ENCODE peak calls at places on chromosomes 16 and 17, in five cellular contexts. One of them, this sample, is unnamed.

GRCh38 chr16:23343643-23344612 is 41.8 kb downstream of the SCNN1B start:
- DNase-seq in PC-3: no peak
- DNase-seq in SK-N-SH: no peak
- DNase-seq in GM23338: peak; percentile 37
- DNase-seq in MM.1S: no peak
- DNase-seq in this sample: no peak

GRCh38 chr17:35432176-35433074 is at the start of gene SLFN12:
- DNase-seq in SK-N-SH: no peak
- DNase-seq in MM.1S: peak; percentile 82
- DNase-seq in PC-3: no peak
- DNase-seq in GM23338: peak; percentile 94
- DNase-seq in this sample: peak; percentile 26

GRCh38 chr16:85416267-85417109 is 196.6 kb upstream of the GSE1 start:
- DNase-seq in SK-N-SH: peak; percentile 79
- DNase-seq in MM.1S: peak; percentile 24
- DNase-seq in GM23338: peak; percentile 80
- DNase-seq in PC-3: peak; percentile 71
- DNase-seq in this sample: peak; percentile 63

GRCh38 chr16:81921415-81921814 is 89.9 kb downstream of the SDR42E1 start:
- DNase-seq in PC-3: peak; percentile 4
- DNase-seq in GM23338: no peak
- DNase-seq in SK-N-SH: no peak
- DNase-seq in MM.1S: no peak
- DNase-seq in this sample: no peak

GRCh38 chr16:3086596-3087242 is 12.4 kb downstream of the ZSCAN10 start:
- DNase-seq in MM.1S: no peak
- DNase-seq in GM23338: no peak
- DNase-seq in SK-N-SH: no peak
- DNase-seq in PC-3: no peak
- DNase-seq in this sample: no peak

GRCh38 chr16:12436201-12436657 is 367.5 kb downstream of the CPPED1 start:
- DNase-seq in GM23338: peak; percentile 72
- DNase-seq in MM.1S: no peak
- DNase-seq in SK-N-SH: no peak
- DNase-seq in PC-3: no peak
- DNase-seq in this sample: peak; percentile 75

GRCh38 chr17:2395258-2396170 is 5.3 kb downstream of the MNT start:
- DNase-seq in PC-3: peak; percentile 24
- DNase-seq in GM23338: no peak
- DNase-seq in MM.1S: no peak
- DNase-seq in SK-N-SH: no peak
- DNase-seq in this sample: no peak

GRCh38 chr16:65121870-65122723 is at the start of gene CDH11:
- DNase-seq in GM23338: peak; percentile 78
- DNase-seq in SK-N-SH: peak; percentile 82
- DNase-seq in PC-3: peak; percentile 65
- DNase-seq in MM.1S: no peak
- DNase-seq in this sample: peak; percentile 93

GRCh38 chr17:81159611-81160265 is 5.6 kb upstream of the PVALEF start:
- DNase-seq in PC-3: no peak
- DNase-seq in GM23338: no peak
- DNase-seq in SK-N-SH: no peak
- DNase-seq in MM.1S: no peak
- DNase-seq in this sample: no peak

GRCh38 chr17:2090804-2091534 is 36.1 kb downstream of the HIC1 start:
- DNase-seq in MM.1S: no peak
- DNase-seq in GM23338: peak; percentile 89
- DNase-seq in PC-3: peak; percentile 54
- DNase-seq in SK-N-SH: peak; percentile 36
- DNase-seq in this sample: peak; percentile 74

GRCh38 chr17:77253611-77254051 is 112.9 kb downstream of the SEC14L1 start:
- DNase-seq in PC-3: no peak
- DNase-seq in SK-N-SH: no peak
- DNase-seq in MM.1S: no peak
- DNase-seq in GM23338: peak; percentile 35
- DNase-seq in this sample: no peak

GRCh38 chr17:19010729-19011505 is 6.4 kb upstream of the FAM83G start:
- DNase-seq in SK-N-SH: no peak
- DNase-seq in GM23338: no peak
- DNase-seq in PC-3: peak; percentile 37
- DNase-seq in MM.1S: no peak
- DNase-seq in this sample: no peak

GRCh38 chr16:54437921-54438320 is 151.3 kb upstream of the IRX3 start:
- DNase-seq in MM.1S: no peak
- DNase-seq in SK-N-SH: no peak
- DNase-seq in PC-3: no peak
- DNase-seq in GM23338: no peak
- DNase-seq in this sample: no peak

GRCh38 chr16:19578378-19578851 is 22.9 kb downstream of the VPS35L start:
- DNase-seq in MM.1S: no peak
- DNase-seq in SK-N-SH: no peak
- DNase-seq in GM23338: no peak
- DNase-seq in PC-3: no peak
- DNase-seq in this sample: peak; percentile 32

GRCh38 chr16:19573997-19574396 is 18.5 kb downstream of the VPS35L start:
- DNase-seq in PC-3: no peak
- DNase-seq in SK-N-SH: no peak
- DNase-seq in GM23338: no peak
- DNase-seq in MM.1S: no peak
- DNase-seq in this sample: no peak

GRCh38 chr16:19574625-19575024 is 19.1 kb downstream of the VPS35L start:
- DNase-seq in MM.1S: no peak
- DNase-seq in GM23338: no peak
- DNase-seq in PC-3: no peak
- DNase-seq in SK-N-SH: no peak
- DNase-seq in this sample: no peak
- TF ChIP-seq EZH2phosphoT487 in MM.1S: no peak
- TF ChIP-seq EZH2phosphoT487 in GM23338: no peak
- TF ChIP-seq EZH2phosphoT487 in PC-3: no peak
- TF ChIP-seq EZH2phosphoT487 in SK-N-SH: no peak
- TF ChIP-seq EZH2phosphoT487 in this sample: no peak

GRCh38 chr17:61314368-61315078 is 85.1 kb upstream of the TBX2 start:
- DNase-seq in SK-N-SH: peak; percentile 69
- DNase-seq in GM23338: no peak
- DNase-seq in MM.1S: no peak
- DNase-seq in PC-3: no peak
- DNase-seq in this sample: no peak
- TF ChIP-seq CTCF in SK-N-SH: peak; percentile 52
- TF ChIP-seq CTCF in GM23338: no peak
- TF ChIP-seq CTCF in MM.1S: no peak
- TF ChIP-seq CTCF in PC-3: peak; percentile 27
- TF ChIP-seq CTCF in this sample: no peak

GRCh38 chr16:67858448-67858993 is 11.0 kb upstream of the CENPT start:
- DNase-seq in GM23338: no peak
- DNase-seq in PC-3: no peak
- DNase-seq in MM.1S: no peak
- DNase-seq in SK-N-SH: no peak
- DNase-seq in this sample: no peak

GRCh38 chr16:67860589-67861398 is 12.1 kb upstream of the EDC4 start:
- DNase-seq in PC-3: peak; percentile 68
- DNase-seq in MM.1S: no peak
- DNase-seq in SK-N-SH: no peak
- DNase-seq in GM23338: no peak
- DNase-seq in this sample: no peak

GRCh38 chr16:67856927-67857546 is 9.5 kb upstream of the CENPT start:
- DNase-seq in PC-3: no peak
- DNase-seq in GM23338: no peak
- DNase-seq in SK-N-SH: no peak
- DNase-seq in MM.1S: no peak
- DNase-seq in this sample: no peak

GRCh38 chr16:67855789-67856188 is 8.3 kb upstream of the CENPT start:
- DNase-seq in MM.1S: no peak
- DNase-seq in SK-N-SH: no peak
- DNase-seq in GM23338: no peak
- DNase-seq in PC-3: no peak
- DNase-seq in this sample: no peak

DNA sequence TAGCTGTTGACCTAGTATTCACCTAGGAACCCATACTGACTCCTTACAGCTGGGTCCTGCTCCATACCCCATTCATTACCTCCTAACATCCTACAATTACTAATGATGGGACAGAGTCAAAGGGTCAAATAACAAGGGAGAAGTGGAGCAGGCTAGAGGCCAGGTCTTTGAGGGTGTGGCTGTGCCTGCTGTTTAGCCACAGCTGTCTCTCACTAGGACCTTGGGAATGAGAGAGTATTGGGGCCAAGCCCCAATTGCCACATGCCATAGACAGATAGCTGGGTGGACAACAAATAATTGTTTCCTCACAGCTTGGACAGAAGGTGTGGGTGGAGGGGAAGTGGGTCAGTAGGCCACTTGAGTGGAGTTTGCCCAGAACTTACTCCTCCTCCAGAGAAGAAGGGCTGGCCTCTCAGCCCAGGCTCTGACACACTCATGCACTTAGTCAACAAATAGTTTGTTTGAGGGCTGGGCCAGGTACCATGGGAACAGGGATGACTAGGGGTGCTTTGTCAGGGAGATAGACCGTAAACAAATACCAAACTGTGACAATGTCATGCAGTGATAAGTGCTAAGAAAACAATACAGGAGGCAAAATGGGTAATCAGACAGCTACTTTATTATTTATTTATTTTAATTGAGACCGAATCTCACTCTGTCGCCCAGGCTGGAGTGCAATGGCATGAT is 10.2 kb upstream of the CENPT start:
- DNase-seq in GM23338: peak; percentile 86
- DNase-seq in MM.1S: no peak
- DNase-seq in PC-3: peak; percentile 95
- DNase-seq in SK-N-SH: no peak
- DNase-seq in this sample: no peak
- H3F3A ChIP-seq in GM23338: no peaks in the 10 kb centered on the region
- H3F3A ChIP-seq in MM.1S: no peaks in the 10 kb centered on the region
- H3F3A ChIP-seq in PC-3: no peaks in the 10 kb centered on the region
- H3F3A ChIP-seq in SK-N-SH: peaks cover 9% of the 10 kb centered on the region
- H3F3A ChIP-seq in this sample: peaks cover 2% of the 10 kb centered on the region

DNA sequence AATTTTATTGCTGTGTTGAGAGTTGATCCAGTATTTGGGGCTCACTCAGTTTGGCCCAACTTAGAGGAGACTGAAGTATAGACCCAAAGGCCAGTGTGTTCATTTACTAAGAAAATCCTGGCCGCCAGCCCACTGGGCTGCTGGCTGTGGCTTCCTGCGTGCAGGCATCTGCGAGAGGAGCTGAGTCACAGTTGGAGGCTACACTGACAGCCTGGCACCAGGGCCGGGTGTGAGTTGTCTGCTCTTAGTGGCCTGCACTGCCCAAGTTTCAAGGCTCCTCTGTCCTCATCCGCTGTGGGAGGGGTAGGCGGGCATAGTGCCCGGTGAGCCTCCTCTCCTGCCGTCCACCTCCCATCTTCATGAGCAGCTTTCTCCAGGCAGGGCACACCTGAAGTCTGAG is 54.2 kb downstream of the PLD6 start:
- DNase-seq in PC-3: peak; percentile 99
- DNase-seq in GM23338: no peak
- DNase-seq in MM.1S: no peak
- DNase-seq in SK-N-SH: no peak
- DNase-seq in this sample: no peak
- TF ChIP-seq EZH2phosphoT487 in PC-3: no peak
- TF ChIP-seq EZH2phosphoT487 in GM23338: no peak
- TF ChIP-seq EZH2phosphoT487 in MM.1S: no peak
- TF ChIP-seq EZH2phosphoT487 in SK-N-SH: no peak
- TF ChIP-seq EZH2phosphoT487 in this sample: no peak

GRCh38 chr17:44556854-44557606 is at the start of gene FZD2:
- DNase-seq in MM.1S: peak; percentile 92
- DNase-seq in SK-N-SH: peak; percentile 95
- DNase-seq in PC-3: peak; percentile 98
- DNase-seq in GM23338: peak; percentile 98
- DNase-seq in this sample: peak; percentile 98

GRCh38 chr17:44557653-44558285 is 485 bp downstream of the FZD2 start:
- DNase-seq in MM.1S: no peak
- DNase-seq in SK-N-SH: peak; percentile 79
- DNase-seq in GM23338: peak; percentile 64
- DNase-seq in PC-3: no peak
- DNase-seq in this sample: peak; percentile 79

GRCh38 chr17:44552361-44552760 is 4.9 kb upstream of the FZD2 start:
- DNase-seq in SK-N-SH: no peak
- DNase-seq in MM.1S: no peak
- DNase-seq in GM23338: no peak
- DNase-seq in PC-3: no peak
- DNase-seq in this sample: no peak

GRCh38 chr17:44556114-44556853 is 1.0 kb upstream of the FZD2 start:
- DNase-seq in SK-N-SH: peak; percentile 67
- DNase-seq in PC-3: peak; percentile 68
- DNase-seq in MM.1S: peak; percentile 56
- DNase-seq in GM23338: peak; percentile 98
- DNase-seq in this sample: peak; percentile 98

GRCh38 chr17:44555056-44555455 is 2.2 kb upstream of the FZD2 start:
- DNase-seq in MM.1S: no peak
- DNase-seq in GM23338: peak; percentile 68
- DNase-seq in SK-N-SH: no peak
- DNase-seq in PC-3: no peak
- DNase-seq in this sample: no peak
- TF ChIP-seq CTCF in MM.1S: no peak
- TF ChIP-seq CTCF in GM23338: no peak
- TF ChIP-seq CTCF in SK-N-SH: no peak
- TF ChIP-seq CTCF in PC-3: no peak
- TF ChIP-seq CTCF in this sample: no peak

GRCh38 chr16:1978476-1979120 is 2.7 kb downstream of the NOXO1 start:
- DNase-seq in SK-N-SH: no peak
- DNase-seq in PC-3: no peak
- DNase-seq in GM23338: peak; percentile 59
- DNase-seq in MM.1S: no peak
- DNase-seq in this sample: no peak
- H3F3A ChIP-seq in SK-N-SH: peaks cover 14% of the 10 kb centered on the region
- H3F3A ChIP-seq in PC-3: peaks cover 3% of the 10 kb centered on the region
- H3F3A ChIP-seq in GM23338: peaks cover 23% of the 10 kb centered on the region
- H3F3A ChIP-seq in MM.1S: peaks cover 16% of the 10 kb centered on the region
- H3F3A ChIP-seq in this sample: peaks cover 24% of the 10 kb centered on the region

GRCh38 chr16:26705346-26705745 is 361.4 kb upstream of the C16orf82 start:
- DNase-seq in PC-3: no peak
- DNase-seq in GM23338: no peak
- DNase-seq in MM.1S: no peak
- DNase-seq in SK-N-SH: no peak
- DNase-seq in this sample: no peak

GRCh38 chr16:26710475-26710874 is 356.3 kb upstream of the C16orf82 start:
- DNase-seq in PC-3: no peak
- DNase-seq in GM23338: no peak
- DNase-seq in SK-N-SH: no peak
- DNase-seq in MM.1S: no peak
- DNase-seq in this sample: no peak

GRCh38 chr16:26709754-26710153 is 357.0 kb upstream of the C16orf82 start:
- DNase-seq in PC-3: no peak
- DNase-seq in MM.1S: no peak
- DNase-seq in SK-N-SH: no peak
- DNase-seq in GM23338: no peak
- DNase-seq in this sample: no peak

DNA sequence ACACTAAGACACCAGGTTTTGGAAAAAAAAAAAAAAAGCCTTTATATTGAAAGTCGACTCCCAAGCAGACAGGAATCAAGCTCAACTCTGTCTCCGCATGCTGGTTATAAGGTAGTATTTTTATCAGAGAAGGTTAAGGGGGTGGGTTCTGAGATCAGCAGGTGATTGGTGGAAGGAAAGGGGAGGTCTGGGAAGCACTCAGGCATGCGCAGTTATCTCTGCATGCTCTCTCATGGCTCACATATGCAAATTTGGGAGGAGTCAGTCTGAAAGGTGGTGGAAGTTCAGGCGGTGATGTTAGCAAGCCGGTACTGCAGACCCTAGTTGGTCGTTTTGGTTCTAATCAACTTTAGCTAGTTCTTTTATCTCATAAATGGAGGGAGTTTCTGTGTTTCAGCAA is 357.6 kb upstream of the C16orf82 start:
- DNase-seq in MM.1S: peak; percentile 6
- DNase-seq in GM23338: peak; percentile 41
- DNase-seq in PC-3: no peak
- DNase-seq in SK-N-SH: peak; percentile 4
- DNase-seq in this sample: no peak
- TF ChIP-seq EZH2phosphoT487 in MM.1S: no peak
- TF ChIP-seq EZH2phosphoT487 in GM23338: no peak
- TF ChIP-seq EZH2phosphoT487 in PC-3: no peak
- TF ChIP-seq EZH2phosphoT487 in SK-N-SH: no peak
- TF ChIP-seq EZH2phosphoT487 in this sample: no peak

This sample was measured in neural progenitor cell.